ENCODE peak calls at places on chromosomes 6 and 20, in seven cellular contexts. G is stimulated activated CD4-positive, alpha-beta T cell treated with anti-CD3 and anti-CD28 coated beads, TNF-alpha, amount 100 ng/mL, for 24 hours; I is amniotic stem cell; Y is T follicular helper cell; K is NCI-H2029 treated with DMSO at 0.1 percent for 48 hours; W is cardiac septum; B is heart left ventricle. T is an unnamed sample.

GRCh38 chr6:112286010-112286409 is 31.6 kb upstream of the LAMA4 start:
- DNase-seq in G (peak; percentile 9), I (no peak), Y (no peak), K (no peak), W (no peak), B (no peak), T (no peak)

GRCh38 chr6:143441680-143442359 is 8.7 kb downstream of the ADAT2 start:
- DNase-seq in G (no peak), I (no peak), Y (no peak), K (no peak), W (no peak), B (no peak), T (no peak)

GRCh38 chr20:63094767-63095499 is 88.2 kb upstream of the BHLHE23 start:
- DNase-seq in G (no peak), I (no peak), Y (no peak), K (no peak), W (peak; percentile 51), B (peak; percentile 16), T (peak; percentile 72)

GRCh38 chr6:144944121-144944520 is 659.0 kb downstream of the UTRN start:
- DNase-seq in G (no peak), I (no peak), Y (no peak), K (no peak), W (no peak), B (no peak), T (no peak)

GRCh38 chr6:136016228-136017225 is 165.0 kb downstream of the PDE7B start:
- DNase-seq in G (no peak), I (no peak), Y (no peak), K (peak; percentile 18), W (no peak), B (no peak), T (no peak)

GRCh38 chr6:141265748-141266647 is 866.7 kb upstream of the GJE1 start:
- DNase-seq in G (no peak), I (no peak), Y (no peak), K (no peak), W (no peak), B (no peak), T (no peak)

GRCh38 chr20:62704341-62704948 is 4.2 kb upstream of the NTSR1 start:
- DNase-seq in G (no peak), I (peak; percentile 83), Y (no peak), K (peak; percentile 87), W (peak; percentile 89), B (peak; percentile 94), T (no peak)

GRCh38 chr6:63844287-63844686 is 208.7 kb downstream of the PHF3 start:
- DNase-seq in G (no peak), I (no peak), Y (no peak), K (no peak), W (no peak), B (no peak), T (no peak)

GRCh38 chr6:98590957-98591356 is 243.4 kb upstream of the POU3F2 start:
- DNase-seq in G (no peak), I (no peak), Y (no peak), K (peak; percentile 16), W (no peak), B (no peak), T (no peak)

GRCh38 chr20:46240065-46240464 is 68.2 kb downstream of the CDH22 start:
- DNase-seq in G (no peak), I (no peak), Y (no peak), K (no peak), W (no peak), B (no peak), T (no peak)

GRCh38 chr6:51842066-51842465 is 245.3 kb downstream of the PKHD1 start:
- DNase-seq in G (no peak), I (no peak), Y (no peak), K (no peak), W (no peak), B (no peak), T (no peak)

GRCh38 chr20:11054266-11055025 is 380.6 kb upstream of the JAG1 start:
- DNase-seq in G (no peak), I (no peak), Y (no peak), K (no peak), W (no peak), B (no peak), T (no peak)

GRCh38 chr6:85482206-85483040 is 32.5 kb downstream of the NT5E start:
- DNase-seq in G (no peak), I (no peak), Y (no peak), K (no peak), W (no peak), B (no peak), T (no peak)

GRCh38 chr6:134560019-134560418 is 242.1 kb upstream of the SGK1 start:
- DNase-seq in G (no peak), I (no peak), Y (no peak), K (no peak), W (no peak), B (no peak), T (no peak)

GRCh38 chr6:141421378-141421777 is 711.3 kb upstream of the GJE1 start:
- DNase-seq in G (no peak), I (peak; percentile 47), Y (no peak), K (no peak), W (no peak), B (no peak), T (no peak)

GRCh38 chr20:34997171-34997570 is 41.5 kb downstream of the MYH7B start:
- DNase-seq in G (no peak), I (no peak), Y (no peak), K (no peak), W (no peak), B (no peak), T (no peak)

GRCh38 chr6:134744301-134744700 is 205.6 kb downstream of the ALDH8A1 start:
- DNase-seq in G (no peak), I (no peak), Y (no peak), K (no peak), W (no peak), B (no peak), T (no peak)

GRCh38 chr20:9409981-9410380 is 104.4 kb upstream of the LAMP5 start:
- DNase-seq in G (no peak), I (no peak), Y (no peak), K (no peak), W (no peak), B (no peak), T (no peak)

GRCh38 chr6:106519460-106520394 is 109.6 kb downstream of the RTN4IP1 start:
- DNase-seq in G (peak; percentile 78), I (peak; percentile 32), Y (peak; percentile 70), K (no peak), W (peak; percentile 79), B (peak; percentile 49), T (no peak)

GRCh38 chr6:1044040-1044836 is 267.7 kb upstream of the FOXQ1 start:
- DNase-seq in G (no peak), I (no peak), Y (no peak), K (peak; percentile 58), W (peak; percentile 35), B (no peak), T (no peak)

GRCh38 chr6:85396159-85396808 is 53.6 kb upstream of the NT5E start:
- DNase-seq in G (no peak), I (no peak), Y (no peak), K (no peak), W (no peak), B (no peak), T (no peak)

GRCh38 chr6:6622557-6622956 is 34.0 kb downstream of the LY86 start:
- DNase-seq in G (no peak), I (no peak), Y (no peak), K (no peak), W (no peak), B (no peak), T (no peak)

GRCh38 chr6:143176090-143177021 is 115.7 kb downstream of the AIG1 start:
- DNase-seq in G (no peak), I (peak; percentile 44), Y (no peak), K (no peak), W (no peak), B (no peak), T (no peak)

GRCh38 chr6:142853244-142854180 is 91.5 kb downstream of the HIVEP2 start:
- DNase-seq in G (no peak), I (no peak), Y (no peak), K (no peak), W (no peak), B (no peak), T (no peak)

T was measured in mesenteric fat pad.